ENCODE peak calls at places on chromosomes 5 and 9, in five cellular contexts. B is PC-9; H is IMR-90; O is body of pancreas; E is CD8-positive, alpha-beta T cell. V is an unnamed sample.

GRCh38 chr9:133944746-133945135 is 47.4 kb downstream of the VAV2 start:
- DNase-seq in O (no peak), B (no peak), H (peak; percentile 62), E (no peak), V (peak; percentile 64)

GRCh38 chr9:13934411-13934810 is 379.5 kb downstream of the NFIB start:
- DNase-seq in E (no peak), O (no peak), H (no peak), B (no peak), V (no peak)

GRCh38 chr5:38650540-38651275 is 94.3 kb upstream of the LIFR start:
- DNase-seq in B (no peak), O (no peak), H (peak; percentile 20), E (no peak), V (no peak)

GRCh38 chr9:95736891-95737522 is 138.5 kb upstream of the ERCC6L2 start:
- DNase-seq in O (no peak), E (no peak), B (no peak), H (no peak), V (no peak)

GRCh38 chr9:29850664-29851063 is 2277.4 kb upstream of the C9orf72 start:
- DNase-seq in H (no peak), O (no peak), B (no peak), E (no peak), V (no peak)

GRCh38 chr9:107999011-107999410 is 509.4 kb upstream of the KLF4 start:
- DNase-seq in O (no peak), B (no peak), H (no peak), E (no peak), V (no peak)

GRCh38 chr5:147971472-147971871 is 65.1 kb upstream of the C5orf46 start:
- DNase-seq in E (no peak), B (no peak), H (no peak), O (no peak), V (peak; percentile 48)

GRCh38 chr5:37248387-37248969 is 698 bp downstream of the CPLANE1 start:
- DNase-seq in H (peak; percentile 4), B (no peak), E (no peak), O (no peak), V (no peak)

GRCh38 chr5:59174248-59174844 is 591.5 kb downstream of the RAB3C start:
- DNase-seq in O (peak; percentile 54), E (no peak), B (peak; percentile 40), H (peak; percentile 87), V (no peak)

GRCh38 chr5:155222393-155222792 is 208.8 kb downstream of the KIF4B start:
- DNase-seq in B (no peak), E (no peak), H (no peak), O (no peak), V (no peak)

GRCh38 chr9:97558701-97559101 is 57.2 kb downstream of the TMOD1 start:
- DNase-seq in H (no peak), B (no peak), E (no peak), O (no peak), V (no peak)

GRCh38 chr9:112477330-112477729 is 9.3 kb upstream of the KIAA1958 start:
- DNase-seq in E (no peak), H (no peak), O (no peak), B (no peak), V (no peak)

GRCh38 chr5:111495159-111495558 is 17.2 kb downstream of the STARD4 start:
- DNase-seq in O (no peak), E (no peak), H (no peak), B (no peak), V (no peak)

GRCh38 chr5:39072915-39073758 is 1.1 kb downstream of the RICTOR start:
- DNase-seq in H (peak; percentile 45), B (peak; percentile 71), O (peak; percentile 55), E (peak; percentile 43), V (no peak)

GRCh38 chr5:171483453-171484177 is 64.2 kb downstream of the FGF18 start:
- DNase-seq in H (peak; percentile 86), O (peak; percentile 67), B (no peak), E (no peak), V (no peak)

GRCh38 chr5:96142786-96143434 is 181.3 kb upstream of the ELL2 start:
- DNase-seq in B (no peak), O (no peak), H (peak; percentile 69), E (no peak), V (no peak)

GRCh38 chr5:142529626-142530278 is 156.1 kb downstream of the FGF1 start:
- DNase-seq in O (no peak), B (peak; percentile 95), E (no peak), H (peak; percentile 82), V (peak; percentile 95)

GRCh38 chr5:77425998-77426659 is 66.0 kb downstream of the WDR41 start:
- DNase-seq in B (peak; percentile 86), H (no peak), O (no peak), E (no peak), V (no peak)

GRCh38 chr5:162496080-162496808 is 428.7 kb downstream of the GABRG2 start:
- DNase-seq in H (no peak), E (no peak), O (no peak), B (no peak), V (no peak)

GRCh38 chr5:32027717-32028321 is 146.3 kb downstream of the GOLPH3 start:
- DNase-seq in O (peak; percentile 68), H (peak; percentile 97), B (peak; percentile 60), E (no peak), V (no peak)

GRCh38 chr5:6820851-6821479 is 107.7 kb downstream of the TENT4A start:
- DNase-seq in H (no peak), B (peak; percentile 47), E (peak; percentile 12), O (peak; percentile 19), V (no peak)

GRCh38 chr5:133423618-133424282 is 188.6 kb downstream of the FSTL4 start:
- DNase-seq in H (peak; percentile 12), E (peak; percentile 55), O (peak; percentile 58), B (no peak), V (peak; percentile 84)

GRCh38 chr9:122944960-122945888 is 4.4 kb downstream of the RABGAP1 start:
- DNase-seq in O (no peak), H (peak; percentile 54), B (no peak), E (no peak), V (no peak)
- H3K9me3 ChIP-seq in O (no peaks in the 10 kb centered on the region), H (no peaks in the 10 kb centered on the region), B (no peaks in the 10 kb centered on the region), E (no peaks in the 10 kb centered on the region), V (no peaks in the 10 kb centered on the region)

GRCh38 chr5:73359395-73359794 is 89.2 kb downstream of the FOXD1 start:
- DNase-seq in O (no peak), B (no peak), E (no peak), H (no peak), V (no peak)
- H3K9me3 ChIP-seq in O (no peaks in the 10 kb centered on the region), B (peaks cover 7% of the 10 kb centered on the region), E (no peaks in the 10 kb centered on the region), H (no peaks in the 10 kb centered on the region), V (no peaks in the 10 kb centered on the region)

GRCh38 chr9:115422932-115423440 is 305.0 kb upstream of the TNC start:
- DNase-seq in H (no peak), O (no peak), E (no peak), B (no peak), V (no peak)
- H3K9me3 ChIP-seq in H (peaks cover 12% of the 10 kb centered on the region), O (no peaks in the 10 kb centered on the region), E (no peaks in the 10 kb centered on the region), B (peaks cover 13% of the 10 kb centered on the region), V (peaks cover 2% of the 10 kb centered on the region)

GRCh38 chr5:2187687-2188086 is 305.0 kb upstream of the IRX4 start:
- DNase-seq in E (no peak), O (no peak), H (no peak), B (no peak), V (no peak)

GRCh38 chr5:2187156-2187555 is 304.4 kb upstream of the IRX4 start:
- DNase-seq in E (no peak), H (no peak), B (no peak), O (no peak), V (no peak)

GRCh38 chr5:2188137-2188536 is 305.4 kb upstream of the IRX4 start:
- DNase-seq in E (no peak), O (no peak), B (no peak), H (no peak), V (no peak)

GRCh38 chr5:2185646-2186471 is 303.1 kb upstream of the IRX4 start:
- DNase-seq in E (no peak), B (no peak), H (no peak), O (no peak), V (no peak)

GRCh38 chr5:2186472-2187015 is 303.8 kb upstream of the IRX4 start:
- DNase-seq in E (no peak), O (no peak), B (no peak), H (no peak), V (no peak)
- H3K9me3 ChIP-seq in E (no peaks in the 10 kb centered on the region), O (no peaks in the 10 kb centered on the region), B (no peaks in the 10 kb centered on the region), H (peaks cover 30% of the 10 kb centered on the region), V (no peaks in the 10 kb centered on the region)

DNA sequence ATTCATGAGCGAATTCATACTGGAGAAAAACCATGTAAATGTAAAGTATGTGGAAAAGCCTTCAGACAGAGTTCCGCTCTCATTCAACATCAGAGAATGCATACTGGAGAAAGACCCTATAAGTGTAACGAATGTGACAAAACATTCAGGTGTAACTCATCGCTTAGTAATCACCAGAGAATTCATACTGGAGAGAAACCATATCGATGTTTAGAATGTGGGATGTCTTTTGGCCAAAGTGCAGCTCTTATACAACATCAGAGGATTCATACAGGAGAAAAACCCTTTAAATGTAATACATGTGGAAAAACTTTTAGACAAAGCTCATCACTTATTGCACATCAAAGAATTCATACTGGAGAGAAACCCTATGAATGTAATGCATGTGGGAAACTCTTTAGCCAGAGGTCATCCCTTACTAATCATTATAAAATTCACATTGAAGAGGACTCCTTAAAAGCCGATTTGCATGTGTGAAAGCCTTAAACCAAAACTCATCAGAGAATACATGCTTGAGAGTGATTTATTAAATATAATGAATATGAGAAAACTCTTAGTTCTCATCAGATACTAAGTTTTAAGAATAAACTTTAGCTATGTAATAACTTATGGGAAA is 11.8 kb upstream of the ZFP2 start:
- DNase-seq in O (no peak), E (no peak), H (no peak), B (no peak), V (no peak)
- H3K9me3 ChIP-seq in O (no peaks in the 10 kb centered on the region), E (peaks cover 43% of the 10 kb centered on the region), H (peaks cover 55% of the 10 kb centered on the region), B (peaks cover 62% of the 10 kb centered on the region), V (peaks cover 34% of the 10 kb centered on the region)

GRCh38 chr5:179416906-179417470 is 71.7 kb upstream of the ADAMTS2 start:
- DNase-seq in H (no peak), E (no peak), O (no peak), B (no peak), V (no peak)

GRCh38 chr5:179421156-179421895 is 76.1 kb upstream of the ADAMTS2 start:
- DNase-seq in H (no peak), O (no peak), B (no peak), E (no peak), V (no peak)

GRCh38 chr5:179417696-179418095 is 72.4 kb upstream of the ADAMTS2 start:
- DNase-seq in E (no peak), H (no peak), O (no peak), B (no peak), V (no peak)

GRCh38 chr5:179420476-179420875 is 75.2 kb upstream of the ADAMTS2 start:
- DNase-seq in H (no peak), E (no peak), O (no peak), B (no peak), V (no peak)

GRCh38 chr5:179418972-179419371 is 73.7 kb upstream of the ADAMTS2 start:
- DNase-seq in B (no peak), O (no peak), E (no peak), H (no peak), V (no peak)
- H3K9me3 ChIP-seq in B (no peaks in the 10 kb centered on the region), O (no peaks in the 10 kb centered on the region), E (no peaks in the 10 kb centered on the region), H (no peaks in the 10 kb centered on the region), V (peaks cover 10% of the 10 kb centered on the region)

GRCh38 chr5:141389153-141390042 is 1.9 kb downstream of the PCDHGB4 start:
- DNase-seq in E (no peak), H (no peak), B (no peak), O (no peak), V (no peak)
- H3K9me3 ChIP-seq in E (peaks cover 11% of the 10 kb centered on the region), H (peaks cover 53% of the 10 kb centered on the region), B (no peaks in the 10 kb centered on the region), O (no peaks in the 10 kb centered on the region), V (peaks cover 27% of the 10 kb centered on the region)

V was measured in keratinocyte.